ENCODE peak calls at places on chromosomes 2 and 18, in five cellular contexts. W is GM12878, Q is GM23338, H is H1, Y is neural progenitor cell. L is an unnamed sample.

GRCh38 chr2:39816845-39817244 is 37.8 kb upstream of the THUMPD2 start:
- DNase-seq in W (no peak), Q (no peak), H (no peak), Y (no peak), L (no peak)

GRCh38 chr18:49495074-49495473 is 8.0 kb upstream of the C18orf32 start:
- DNase-seq in W (no peak), Q (peak), H (no peak), Y (peak), L (no peak)

GRCh38 chr2:58268685-58269084 is 27.6 kb upstream of the FANCL start:
- DNase-seq in W (no peak), Q (no peak), H (no peak), Y (no peak), L (no peak)

GRCh38 chr2:190121971-190122370 is 59.4 kb upstream of the MSTN start:
- DNase-seq in W (peak), Q (peak), H (no peak), Y (peak), L (peak)

GRCh38 chr2:129767987-129768386 is 211.5 kb upstream of the RAB6C start:
- DNase-seq in W (no peak), Q (no peak), H (no peak), Y (no peak), L (no peak)

GRCh38 chr2:9968940-9969497 is 17.5 kb downstream of the GRHL1 start:
- DNase-seq in W (no peak), Q (no peak), H (no peak), Y (no peak), L (no peak)

GRCh38 chr2:199261936-199262335 is 195.8 kb downstream of the SATB2 start:
- DNase-seq in W (no peak), Q (no peak), H (no peak), Y (peak), L (no peak)

GRCh38 chr18:26386002-26386401 is 159.8 kb downstream of the TAF4B start:
- DNase-seq in W (no peak), Q (no peak), H (no peak), Y (no peak), L (peak)

GRCh38 chr2:55843096-55843991 is 80.2 kb downstream of the EFEMP1 start:
- DNase-seq in W (no peak), Q (no peak), H (no peak), Y (no peak), L (no peak)

GRCh38 chr2:239596298-239596697 is 195.5 kb upstream of the HDAC4 start:
- DNase-seq in W (no peak), Q (no peak), H (no peak), Y (peak), L (peak)

GRCh38 chr2:24317491-24317920 is 42.8 kb downstream of the ITSN2 start:
- DNase-seq in W (no peak), Q (no peak), H (no peak), Y (no peak), L (peak)

GRCh38 chr2:199456383-199457146 is 1.2 kb downstream of the SATB2 start:
- DNase-seq in W (no peak), Q (no peak), H (no peak), Y (peak), L (peak)

GRCh38 chr2:2861666-2862240 is 515.9 kb downstream of the EIPR1 start:
- DNase-seq in W (no peak), Q (no peak), H (no peak), Y (no peak), L (no peak)

GRCh38 chr2:190545756-190546385 is 11.3 kb upstream of the NEMP2 start:
- DNase-seq in W (no peak), Q (no peak), H (no peak), Y (no peak), L (no peak)

GRCh38 chr18:58213445-58213844 is 169.4 kb downstream of the NEDD4L start:
- DNase-seq in W (no peak), Q (no peak), H (no peak), Y (no peak), L (no peak)

GRCh38 chr18:59621027-59621426 is 76.2 kb downstream of the CCBE1 start:
- DNase-seq in W (no peak), Q (no peak), H (no peak), Y (no peak), L (no peak)

GRCh38 chr2:98334439-98335078 is 11.7 kb upstream of the CNGA3 start:
- DNase-seq in W (no peak), Q (peak), H (no peak), Y (peak), L (peak)

GRCh38 chr18:75474332-75474731 is 46.8 kb upstream of the SMIM21 start:
- DNase-seq in W (no peak), Q (no peak), H (no peak), Y (no peak), L (no peak)

GRCh38 chr2:42474765-42475454 is 18.9 kb downstream of the KCNG3 start:
- DNase-seq in W (no peak), Q (no peak), H (no peak), Y (no peak), L (no peak)

GRCh38 chr18:3605562-3606443 is 155.8 kb downstream of the TGIF1 start:
- DNase-seq in W (no peak), Q (peak), H (no peak), Y (peak), L (peak)

GRCh38 chr18:59432796-59433195 is 73.7 kb upstream of the LMAN1 start:
- DNase-seq in W (no peak), Q (no peak), H (no peak), Y (no peak), L (no peak)

GRCh38 chr2:234970467-234970866 is 18.6 kb downstream of the SH3BP4 start:
- DNase-seq in W (no peak), Q (no peak), H (no peak), Y (no peak), L (peak)

GRCh38 chr18:48914581-48915251 is 36.0 kb downstream of the SMAD7 start:
- DNase-seq in W (no peak), Q (no peak), H (no peak), Y (no peak), L (no peak)

GRCh38 chr2:219509780-219510511 is 4.3 kb upstream of the ASIC4 start:
- DNase-seq in W (no peak), Q (peak), H (no peak), Y (peak), L (peak)
- TF ChIP-seq EZH2 in W (no peak), Q (no peak), H (peak), Y (no peak), L (no peak)

GRCh38 chr2:230824406-230824978 is 40.2 kb upstream of the ITM2C start:
- DNase-seq in W (peak), Q (peak), H (peak), Y (peak), L (peak)
- H3K27ac ChIP-seq in W (no peak), Q (no peak), H (no peak), Y (no peak), L (no peak)

GRCh38 chr2:20669609-20670314 is 2.8 kb downstream of the GDF7 start:
- DNase-seq in W (no peak), Q (peak), H (no peak), Y (peak), L (no peak)

GRCh38 chr2:20671036-20671735 is 4.2 kb downstream of the GDF7 start:
- DNase-seq in W (no peak), Q (peak), H (no peak), Y (peak), L (no peak)

GRCh38 chr2:20670315-20671035 is 3.5 kb downstream of the GDF7 start:
- DNase-seq in W (no peak), Q (peak), H (no peak), Y (peak), L (no peak)

GRCh38 chr2:20672191-20672951 is 5.4 kb downstream of the GDF7 start:
- DNase-seq in W (no peak), Q (peak), H (no peak), Y (peak), L (no peak)

GRCh38 chr2:20671736-20672080 is 4.8 kb downstream of the GDF7 start:
- DNase-seq in W (no peak), Q (no peak), H (no peak), Y (peak), L (no peak)
- TF ChIP-seq EZH2 in W (no peak), Q (no peak), H (no peak), Y (no peak), L (no peak)

DNA sequence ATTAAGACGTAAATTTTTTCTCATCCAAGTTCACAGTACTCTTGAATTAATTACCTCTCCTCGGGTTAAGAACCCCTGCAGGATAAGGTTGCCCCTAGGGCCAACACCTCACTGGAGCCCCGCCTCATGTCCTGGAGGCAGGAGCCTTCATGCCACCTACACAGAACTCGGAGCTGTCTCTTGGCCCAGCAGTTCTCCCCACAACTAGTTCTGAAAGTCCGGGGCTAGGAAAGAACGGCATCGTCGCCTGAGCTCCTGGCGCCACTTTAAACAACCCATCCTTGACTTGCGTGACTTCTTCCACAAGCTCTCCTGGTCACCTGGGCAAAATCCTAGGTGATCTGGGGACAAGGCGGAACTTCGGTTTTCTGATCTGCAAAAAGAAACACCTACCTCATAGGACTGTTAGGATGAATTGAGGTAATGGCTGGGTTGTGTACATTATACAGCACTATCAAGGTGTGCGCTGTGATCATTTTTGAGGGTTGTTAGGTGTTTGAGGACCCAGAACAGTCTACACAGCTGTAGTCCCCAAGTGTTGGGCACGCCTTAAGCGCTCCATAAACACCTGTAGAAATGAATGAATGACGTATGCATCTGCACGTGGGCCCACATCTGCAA is 641 bp upstream of the ITGA6 start:
- DNase-seq in W (no peak), Q (no peak), H (no peak), Y (no peak), L (no peak)
- H3K27ac ChIP-seq in W (no peak), Q (no peak), H (no peak), Y (no peak), L (no peak)

DNA sequence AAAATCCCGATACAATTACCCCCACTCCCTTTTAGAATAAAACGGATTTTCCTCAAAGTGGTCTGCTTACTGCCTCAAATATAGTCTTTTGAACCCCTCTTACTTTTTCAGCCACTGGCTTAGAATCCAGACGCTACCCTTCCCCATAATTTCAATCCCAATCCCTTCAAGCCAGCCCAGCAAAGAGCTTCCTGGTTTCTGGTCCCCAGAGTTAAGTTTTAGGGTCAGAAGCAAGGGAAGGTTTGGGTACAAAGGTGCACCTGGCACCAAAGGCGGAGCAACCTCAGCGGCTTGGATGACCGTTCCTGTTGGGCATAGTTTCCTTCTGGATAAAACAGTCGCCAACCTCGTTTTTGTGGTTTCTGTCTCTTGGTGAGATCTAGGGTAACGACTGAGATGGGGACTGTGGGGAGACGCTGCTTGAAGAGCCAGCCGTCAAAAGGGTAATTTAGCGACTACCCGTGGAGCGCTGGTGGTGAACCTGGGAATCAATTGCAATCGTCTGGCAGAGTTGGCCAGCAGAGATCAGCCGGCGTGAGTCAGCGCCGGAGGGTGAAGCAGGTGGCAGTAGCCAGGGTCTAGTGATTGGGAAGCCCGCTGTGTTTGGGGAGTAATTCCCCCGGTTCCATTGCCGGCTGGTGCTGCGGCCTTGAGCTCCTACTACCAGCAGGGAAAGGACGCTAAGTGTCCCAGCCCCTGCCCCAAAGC is 1.6 kb downstream of the FEV start:
- DNase-seq in W (no peak), Q (peak), H (no peak), Y (no peak), L (no peak)
- TF ChIP-seq EZH2 in W (peak), Q (peak), H (peak), Y (no peak), L (no peak)

DNA sequence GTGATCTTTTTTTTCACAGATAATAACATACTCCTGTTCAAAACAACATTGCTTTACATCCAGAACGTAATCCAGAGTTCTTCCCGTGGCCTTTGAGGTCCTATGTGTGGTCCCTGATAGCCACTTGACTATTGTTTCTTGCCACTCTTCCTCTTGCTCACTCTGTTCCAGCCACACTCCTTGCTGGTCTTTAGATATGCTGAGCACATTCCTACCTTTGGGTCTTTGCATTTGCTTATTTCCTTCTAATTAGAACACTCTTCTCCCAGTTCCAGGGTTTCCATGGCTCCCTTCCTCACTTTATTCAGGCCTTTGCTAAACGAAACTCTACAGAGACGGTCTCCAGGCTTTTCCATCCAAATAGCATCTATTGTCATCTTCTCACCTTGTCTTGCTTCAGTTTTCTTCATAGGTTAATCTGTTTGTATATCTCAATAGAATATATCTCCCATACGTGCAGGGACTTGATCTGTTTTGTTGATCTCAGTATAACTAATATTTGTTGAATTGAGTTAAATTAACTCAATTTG is 59.9 kb downstream of the ACSL3 start:
- DNase-seq in W (no peak), Q (peak), H (no peak), Y (no peak), L (no peak)
- H3K27ac ChIP-seq in W (no peak), Q (no peak), H (no peak), Y (no peak), L (no peak)

GRCh38 chr2:171943869-171944268 is 21.6 kb downstream of the HAT1 start:
- DNase-seq in W (no peak), Q (no peak), H (no peak), Y (no peak), L (no peak)
- TF ChIP-seq EZH2 in W (no peak), Q (no peak), H (no peak), Y (no peak), L (no peak)